ENCODE peak calls at places on chromosomes 6 and 20, in four cellular contexts. C, Y, X and J are unnamed samples. For H3K4me1, the result is how much of the 10 kb centered on the place peaks cover.

GRCh38 chr6:41759905-41760579 is 12.8 kb upstream of the PGC start:
- DNase-seq in X (no peak), Y (no peak), C (no peak), J (no peak)

GRCh38 chr6:151242420-151242841 is 2.7 kb downstream of the AKAP12 start:
- DNase-seq in C (no peak), X (no peak), Y (no peak), J (no peak)

GRCh38 chr6:3280091-3280490 is 21.3 kb downstream of the PSMG4 start:
- DNase-seq in X (no peak), Y (no peak), C (no peak), J (no peak)

GRCh38 chr6:74181471-74181870 is 485.5 kb downstream of the CD109 start:
- DNase-seq in X (no peak), Y (no peak), C (no peak), J (no peak)

GRCh38 chr6:74369556-74369993 is 673.6 kb downstream of the CD109 start:
- DNase-seq in X (no peak), C (no peak), Y (no peak), J (no peak)

GRCh38 chr6:17421406-17421805 is 28.0 kb downstream of the CAP2 start:
- DNase-seq in Y (no peak), X (no peak), C (no peak), J (no peak)

GRCh38 chr6:68718379-68719073 is 83.4 kb downstream of the ADGRB3 start:
- DNase-seq in X (no peak), C (no peak), Y (no peak), J (no peak)

GRCh38 chr20:1087311-1087710 is 31.1 kb upstream of the PSMF1 start:
- DNase-seq in C (no peak), X (no peak), Y (no peak), J (no peak)

DNA sequence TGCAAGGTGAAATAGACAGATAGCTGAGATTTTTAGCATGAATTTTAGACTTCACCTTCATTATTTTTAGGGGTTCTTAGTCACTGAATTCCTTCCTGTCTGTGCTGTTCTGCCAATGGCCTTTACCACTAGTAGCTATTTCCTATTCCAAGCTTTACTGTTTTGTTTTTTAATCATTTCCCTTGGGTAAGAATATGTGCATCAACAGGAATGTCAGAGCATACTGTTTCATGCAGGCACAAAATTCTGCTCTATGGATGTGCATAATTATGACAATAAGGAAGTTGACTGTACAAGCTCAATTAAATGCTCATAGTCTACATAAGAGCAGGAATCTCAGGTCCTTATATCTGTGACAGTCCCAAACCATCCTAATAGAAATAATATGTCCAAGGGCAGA is 5.0 kb downstream of the TNFAIP3 start:
- DNase-seq in Y (no peak), C (no peak), X (no peak), J (no peak)
- H3K4me1 ChIP-seq in Y (under half), C (under half), X (under half), J (under half)

GRCh38 chr6:37005827-37006514 is 516 bp downstream of the FGD2 start:
- DNase-seq in C (no peak), Y (peak), X (no peak), J (no peak)

GRCh38 chr6:37007340-37008043 is 2.0 kb downstream of the FGD2 start:
- DNase-seq in X (no peak), C (no peak), Y (no peak), J (no peak)

GRCh38 chr6:37004044-37004984 is 1.1 kb upstream of the FGD2 start:
- DNase-seq in C (no peak), X (no peak), Y (no peak), J (no peak)

GRCh38 chr6:37006793-37007339 is 1.4 kb downstream of the FGD2 start:
- DNase-seq in Y (no peak), C (no peak), X (no peak), J (no peak)

DNA sequence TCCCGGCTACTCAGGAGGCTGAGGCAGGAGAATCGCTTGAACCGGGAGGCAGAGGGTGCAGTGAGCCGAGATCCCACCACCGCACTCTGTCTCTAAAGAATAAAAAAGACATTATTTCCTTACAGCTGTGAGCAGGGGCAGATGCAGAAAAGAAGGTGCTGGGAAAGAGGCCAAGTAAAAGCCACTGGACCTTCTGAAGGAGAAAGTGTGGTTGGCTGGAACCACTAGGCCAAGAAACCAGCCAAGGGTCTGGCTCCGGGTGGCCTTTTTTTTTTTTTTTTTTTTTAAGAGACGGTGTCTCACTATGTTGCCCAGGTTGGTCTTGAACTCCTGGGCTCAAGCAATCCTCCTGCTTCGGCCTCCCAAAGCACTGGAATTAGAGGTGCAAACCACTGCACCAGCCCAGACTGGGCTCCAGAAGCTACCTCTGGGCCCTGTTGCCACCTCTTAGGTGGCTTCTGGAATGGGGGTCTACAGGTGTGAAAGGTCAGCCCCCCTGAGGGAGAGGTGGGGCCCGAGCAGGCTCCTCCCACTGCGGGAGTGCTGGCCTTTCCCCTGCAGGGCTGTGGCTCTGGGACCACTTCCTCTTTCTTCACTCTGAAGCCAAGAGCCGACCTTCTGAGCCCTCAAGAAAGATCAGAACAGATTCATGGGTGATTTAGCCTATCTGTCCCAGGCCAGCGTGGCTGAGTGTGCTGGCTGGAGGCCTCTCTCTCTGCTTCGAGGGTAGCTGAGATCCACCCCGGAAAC is at the start of gene FGD2:
- DNase-seq in X (no peak), C (no peak), Y (no peak), J (no peak)
- H3K4me3 ChIP-seq in X (no peak), C (peak), Y (peak), J (no peak)

GRCh38 chr20:24050119-24050518 is 61.5 kb upstream of the GGTLC1 start:
- DNase-seq in X (no peak), C (no peak), Y (no peak), J (no peak)

GRCh38 chr20:24045621-24046020 is 57.0 kb upstream of the GGTLC1 start:
- DNase-seq in C (no peak), X (no peak), Y (peak), J (no peak)

GRCh38 chr20:24048014-24048611 is 59.5 kb upstream of the GGTLC1 start:
- DNase-seq in C (no peak), X (no peak), Y (no peak), J (no peak)

GRCh38 chr20:24049081-24049480 is 60.5 kb upstream of the GGTLC1 start:
- DNase-seq in Y (no peak), X (no peak), C (no peak), J (no peak)

GRCh38 chr20:24046905-24047304 is 58.3 kb upstream of the GGTLC1 start:
- DNase-seq in Y (no peak), X (no peak), C (no peak), J (no peak)
- H3K27ac ChIP-seq in Y (no peak), X (no peak), C (no peak), J (no peak)

GRCh38 chr6:159037746-159038290 is 7.0 kb downstream of the TAGAP start:
- DNase-seq in C (no peak), X (no peak), Y (no peak), J (no peak)
- H3K4me1 ChIP-seq in C (under half), X (under half), Y (under half), J (under half)

DNA sequence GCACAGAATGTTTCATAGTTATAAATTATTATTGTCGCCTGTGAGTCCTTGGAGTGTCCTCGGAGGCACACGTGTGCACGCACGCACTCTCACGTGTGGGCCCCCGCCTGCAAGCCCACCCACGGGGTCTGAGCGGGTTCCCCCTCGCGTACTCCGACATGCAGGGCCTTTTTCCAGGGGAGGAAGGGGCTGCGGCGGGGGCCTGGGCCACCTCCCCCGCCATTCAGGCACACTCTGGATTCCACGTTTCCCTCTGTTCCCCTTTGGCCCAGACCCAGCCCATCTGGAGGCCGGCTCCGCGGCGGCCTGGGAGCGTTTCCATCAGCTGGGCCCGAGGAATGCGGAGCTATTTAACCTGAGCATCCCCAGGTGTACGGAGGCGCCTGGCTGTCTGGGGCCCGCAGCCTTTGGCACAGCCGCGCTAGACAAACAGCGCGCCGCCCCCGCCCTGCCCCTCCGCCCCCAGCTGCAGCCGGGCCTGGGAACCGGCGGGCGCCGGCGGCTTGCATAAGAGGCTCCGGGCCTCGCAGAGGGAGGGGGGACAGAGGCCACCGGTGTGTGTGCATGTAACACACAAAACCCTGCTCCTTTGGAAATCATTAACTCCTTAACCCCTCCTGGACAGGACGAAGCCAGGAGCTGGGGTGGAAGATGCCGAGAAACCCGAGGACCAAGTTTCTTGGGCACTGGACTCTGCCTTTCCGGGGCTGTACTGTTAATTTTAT is 3.3 kb downstream of the ID1 start:
- DNase-seq in C (peak), X (peak), Y (peak), J (no peak)
- H3K4me3 ChIP-seq in C (peak), X (no peak), Y (no peak), J (no peak)

GRCh38 chr6:36040958-36041357 is 13.3 kb downstream of the MAPK14 start:
- DNase-seq in Y (no peak), C (no peak), X (no peak), J (no peak)

GRCh38 chr6:36039113-36039512 is 11.5 kb downstream of the MAPK14 start:
- DNase-seq in C (no peak), Y (no peak), X (no peak), J (no peak)

GRCh38 chr6:36033935-36034334 is 6.3 kb downstream of the MAPK14 start:
- DNase-seq in C (no peak), Y (no peak), X (no peak), J (no peak)

GRCh38 chr6:36035240-36035639 is 7.6 kb downstream of the MAPK14 start:
- DNase-seq in X (no peak), Y (peak), C (no peak), J (no peak)

GRCh38 chr6:36038120-36038876 is 10.7 kb downstream of the MAPK14 start:
- DNase-seq in C (no peak), X (no peak), Y (no peak), J (no peak)
- H3K27ac ChIP-seq in C (peak), X (no peak), Y (no peak), J (no peak)

DNA sequence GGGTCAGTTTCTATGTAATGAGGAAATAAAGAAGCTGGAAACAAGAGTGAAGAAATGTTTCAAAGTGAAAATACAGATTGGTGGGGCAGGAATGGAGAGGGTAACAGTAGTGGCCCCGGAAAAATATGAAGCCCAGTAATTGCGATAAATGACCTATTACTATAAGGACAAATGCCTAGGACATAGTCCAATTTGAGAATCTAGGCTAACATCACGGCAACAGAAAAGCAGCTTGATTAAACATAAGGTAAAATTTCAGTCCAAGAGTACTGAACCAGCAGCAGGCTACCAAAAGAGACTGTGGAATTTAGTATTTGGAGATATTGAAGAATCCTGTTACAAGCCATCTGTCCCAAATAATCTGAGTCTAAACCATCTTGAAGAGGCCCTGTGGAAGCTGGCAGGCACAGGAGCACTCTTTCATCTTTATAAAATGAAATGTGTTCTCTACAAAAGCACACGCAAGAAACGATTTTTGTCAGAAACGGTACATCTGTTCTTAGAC is 49.4 kb downstream of the ELOVL5 start:
- DNase-seq in C (no peak), Y (no peak), X (no peak), J (no peak)
- H3K4me1 ChIP-seq in C (under half), Y (under half), X (under half), J (under half)

GRCh38 chr6:31927242-31927867 is at the start of gene C2:
- DNase-seq in Y (peak), X (no peak), C (no peak), J (no peak)
- H3K4me3 ChIP-seq in Y (no peak), X (no peak), C (no peak), J (no peak)